ENCODE peak calls at places on chromosome 4, in four cellular contexts. M, R, O and C are unnamed samples.

GRCh38 chr4:126839066-126839465 is 793.7 kb upstream of the INTU start:
- DNase-seq in O (no peak), M (no peak), R (peak), C (no peak)

GRCh38 chr4:84856468-84856867 is 110.0 kb downstream of the WDFY3 start:
- DNase-seq in O (no peak), M (no peak), R (no peak), C (peak)

GRCh38 chr4:107888237-107888636 is 43.1 kb upstream of the CYP2U1 start:
- DNase-seq in O (no peak), M (no peak), R (peak), C (no peak)

GRCh38 chr4:83371235-83371634 is 36.6 kb upstream of the HPSE start:
- DNase-seq in R (no peak), M (no peak), O (no peak), C (no peak)

GRCh38 chr4:99179626-99180025 is 35.5 kb upstream of the ADH4 start:
- DNase-seq in O (no peak), R (peak), M (no peak), C (no peak)

GRCh38 chr4:169079942-169080827 is 70.1 kb upstream of the CBR4 start:
- DNase-seq in O (peak), R (peak), M (no peak), C (no peak)

GRCh38 chr4:182835006-182835740 is 82.0 kb downstream of the DCTD start:
- DNase-seq in R (no peak), M (no peak), O (no peak), C (no peak)

GRCh38 chr4:185683222-185683621 is 128.8 kb downstream of the SORBS2 start:
- DNase-seq in M (no peak), R (no peak), O (no peak), C (no peak)

GRCh38 chr4:40990202-40990898 is 224.0 kb downstream of the APBB2 start:
- DNase-seq in M (no peak), O (peak), R (peak), C (no peak)

GRCh38 chr4:88108747-88109122 is 49.7 kb downstream of the ABCG2 start:
- DNase-seq in M (no peak), R (no peak), O (no peak), C (no peak)

GRCh38 chr4:137367608-137368007 is 164.7 kb downstream of the PCDH18 start:
- DNase-seq in O (peak), R (no peak), M (no peak), C (no peak)

GRCh38 chr4:102429553-102429952 is 71.6 kb upstream of the NFKB1 start:
- DNase-seq in M (no peak), R (peak), O (no peak), C (no peak)

GRCh38 chr4:112979881-112980421 is 69.5 kb upstream of the ANK2 start:
- DNase-seq in R (no peak), M (no peak), O (no peak), C (no peak)